ENCODE peak calls at places on chromosomes 12 and 14, in nine cellular contexts. O is AG04450; L is activated T-cell treated with anti-CD3 and anti-CD28 coated beads for 1 hour; I is astrocyte; R is stimulated activated CD8-positive, alpha-beta memory T cell treated with anti-CD3 and anti-CD28 coated beads, Interleukin-7, amount 100 ng/mL, for 24 hours; Z is pons; K is body of pancreas; H is activated CD4-positive, alpha-beta T cell treated with anti-CD3 and anti-CD28 coated beads, Interleukin-2, amount 50 U/mL, for 1 hour; F is NAMALWA. Q is an unnamed sample.

GRCh38 chr12:111438501-111438900 is 32.8 kb downstream of the SH2B3 start:
- DNase-seq in O (no peak), L (peak), I (peak), R (peak), Z (no peak), K (peak), H (peak), F (peak), Q (peak)

GRCh38 chr14:80047761-80048160 is 163.5 kb downstream of the DIO2 start:
- DNase-seq in O (no peak), L (no peak), I (no peak), R (no peak), Z (no peak), K (no peak), H (no peak), F (no peak), Q (no peak)

GRCh38 chr12:89632778-89633177 is 75.9 kb downstream of the ATP2B1 start:
- DNase-seq in O (no peak), L (no peak), I (no peak), R (no peak), Z (no peak), K (no peak), H (no peak), F (no peak), Q (no peak)

GRCh38 chr12:104249898-104250297 is 34.3 kb downstream of the TXNRD1 start:
- DNase-seq in O (no peak), L (no peak), I (no peak), R (no peak), Z (no peak), K (no peak), H (no peak), F (no peak), Q (no peak)

GRCh38 chr14:81400202-81400678 is at the start of gene STON2:
- DNase-seq in O (no peak), L (no peak), I (peak), R (no peak), Z (peak), K (peak), H (no peak), F (no peak), Q (peak)

GRCh38 chr14:81449114-81449513 is 49.0 kb upstream of the STON2 start:
- DNase-seq in O (no peak), L (no peak), I (no peak), R (no peak), Z (peak), K (no peak), H (no peak), F (no peak), Q (no peak)

GRCh38 chr12:26803552-26803951 is 29.4 kb downstream of the ITPR2 start:
- DNase-seq in O (no peak), L (no peak), I (peak), R (no peak), Z (no peak), K (no peak), H (no peak), F (no peak), Q (peak)

GRCh38 chr14:40115583-40115982 is 683.4 kb upstream of the FBXO33 start:
- DNase-seq in O (no peak), L (no peak), I (no peak), R (no peak), Z (no peak), K (no peak), H (no peak), F (no peak), Q (no peak)

GRCh38 chr12:64695550-64695949 is 63.7 kb downstream of the GNS start:
- DNase-seq in O (no peak), L (no peak), I (no peak), R (no peak), Z (no peak), K (no peak), H (no peak), F (no peak), Q (no peak)

GRCh38 chr12:75641031-75641780 is 129.8 kb upstream of the KRR1 start:
- DNase-seq in O (peak), L (no peak), I (peak), R (peak), Z (no peak), K (no peak), H (no peak), F (peak), Q (peak)

GRCh38 chr12:14664434-14665023 is 31.9 kb downstream of the GUCY2C start:
- DNase-seq in O (no peak), L (peak), I (peak), R (no peak), Z (peak), K (peak), H (peak), F (peak), Q (peak)

GRCh38 chr14:69204753-69205152 is 13.5 kb downstream of the EXD2 start:
- DNase-seq in O (no peak), L (no peak), I (no peak), R (no peak), Z (no peak), K (no peak), H (no peak), F (no peak), Q (peak)

GRCh38 chr14:56122306-56122705 is 4.1 kb downstream of the PELI2 start:
- DNase-seq in O (no peak), L (no peak), I (no peak), R (no peak), Z (no peak), K (no peak), H (no peak), F (no peak), Q (no peak)

GRCh38 chr12:25328082-25328712 is 77.5 kb upstream of the KRAS start:
- DNase-seq in O (no peak), L (no peak), I (peak), R (no peak), Z (no peak), K (peak), H (no peak), F (peak), Q (peak)

GRCh38 chr12:3046441-3047200 is 30.6 kb upstream of the TSPAN9 start:
- DNase-seq in O (no peak), L (no peak), I (no peak), R (no peak), Z (no peak), K (no peak), H (no peak), F (no peak), Q (peak)

GRCh38 chr14:52077261-52077984 is 8.6 kb upstream of the NID2 start:
- DNase-seq in O (no peak), L (no peak), I (peak), R (no peak), Z (peak), K (no peak), H (no peak), F (no peak), Q (no peak)

GRCh38 chr12:40300490-40300889 is 75.7 kb downstream of the LRRK2 start:
- DNase-seq in O (no peak), L (no peak), I (no peak), R (no peak), Z (no peak), K (no peak), H (no peak), F (no peak), Q (peak)

GRCh38 chr12:127363392-127363791 is 903.6 kb upstream of the TMEM132C start:
- DNase-seq in O (no peak), L (no peak), I (no peak), R (no peak), Z (no peak), K (no peak), H (no peak), F (peak), Q (peak)

GRCh38 chr14:25518347-25518746 is 468.4 kb upstream of the STXBP6 start:
- DNase-seq in O (no peak), L (no peak), I (no peak), R (no peak), Z (no peak), K (no peak), H (no peak), F (no peak), Q (no peak)

GRCh38 chr14:89955022-89955414 is 488 bp upstream of the EFCAB11 start:
- DNase-seq in O (no peak), L (no peak), I (no peak), R (no peak), Z (no peak), K (peak), H (no peak), F (no peak), Q (no peak)

GRCh38 chr12:62767506-62767905 is 167.4 kb downstream of the PPM1H start:
- DNase-seq in O (no peak), L (no peak), I (peak), R (no peak), Z (no peak), K (no peak), H (no peak), F (no peak), Q (peak)

GRCh38 chr12:106973545-106973944 is 13.4 kb downstream of the MTERF2 start:
- DNase-seq in O (no peak), L (no peak), I (no peak), R (no peak), Z (no peak), K (no peak), H (no peak), F (no peak), Q (no peak)

GRCh38 chr12:128083132-128083729 is 183.7 kb upstream of the TMEM132C start:
- DNase-seq in O (no peak), L (no peak), I (no peak), R (no peak), Z (no peak), K (no peak), H (no peak), F (no peak), Q (no peak)

GRCh38 chr14:52350445-52350844 is 36.3 kb downstream of the PTGER2 start:
- DNase-seq in O (no peak), L (no peak), I (no peak), R (no peak), Z (no peak), K (no peak), H (no peak), F (no peak), Q (no peak)

GRCh38 chr12:65051196-65051595 is 69.9 kb downstream of the WIF1 start:
- DNase-seq in O (no peak), L (no peak), I (no peak), R (no peak), Z (no peak), K (no peak), H (no peak), F (no peak), Q (no peak)

GRCh38 chr12:87464565-87464964 is 564.6 kb downstream of the C12orf50 start:
- DNase-seq in O (no peak), L (no peak), I (no peak), R (no peak), Z (no peak), K (no peak), H (no peak), F (no peak), Q (no peak)

GRCh38 chr12:56358836-56359532 is 923 bp downstream of the STAT2 start:
- DNase-seq in O (peak), L (no peak), I (peak), R (no peak), Z (peak), K (no peak), H (no peak), F (peak), Q (peak)

GRCh38 chr12:43221216-43221615 is 330.8 kb downstream of the ADAMTS20 start:
- DNase-seq in O (no peak), L (no peak), I (no peak), R (no peak), Z (no peak), K (no peak), H (no peak), F (no peak), Q (no peak)

GRCh38 chr12:122123761-122124145 is 45.2 kb downstream of the MLXIP start:
- DNase-seq in O (no peak), L (no peak), I (no peak), R (no peak), Z (no peak), K (no peak), H (no peak), F (no peak), Q (no peak)

GRCh38 chr14:54116972-54117371 is 160.3 kb upstream of the BMP4 start:
- DNase-seq in O (no peak), L (no peak), I (peak), R (no peak), Z (peak), K (no peak), H (no peak), F (no peak), Q (peak)

Q was measured in bronchial epithelial cell.